ENCODE peak calls at places on chromosomes 2 and 18, in six cellular contexts. G is Peyer's patch; A is cardiac muscle cell; E is CD4-positive, alpha-beta memory T cell; Q is uterus; L is K562. F is an unnamed sample. For H3K36me3, the result is how much of the 10 kb centered on the place peaks cover.

GRCh38 chr2:3272761-3273160 is 104.9 kb downstream of the EIPR1 start:
- DNase-seq in G (no peak), L (no peak), E (no peak), Q (no peak), A (no peak), F (no peak)

GRCh38 chr2:239577306-239577705 is 176.5 kb upstream of the HDAC4 start:
- DNase-seq in E (no peak), A (no peak), Q (no peak), G (no peak), L (no peak), F (no peak)

GRCh38 chr2:114201781-114202180 is 240.7 kb upstream of the DPP10 start:
- DNase-seq in E (no peak), A (no peak), Q (no peak), G (no peak), L (no peak), F (no peak)

GRCh38 chr2:163667064-163667887 is 68.5 kb downstream of the FIGN start:
- DNase-seq in E (no peak), Q (no peak), L (no peak), G (no peak), A (peak), F (no peak)

GRCh38 chr2:224948859-224949258 is 93.4 kb downstream of the DOCK10 start:
- DNase-seq in A (no peak), E (no peak), Q (no peak), L (no peak), G (no peak), F (no peak)

GRCh38 chr2:9538000-9538507 is 17.6 kb downstream of the ADAM17 start:
- DNase-seq in E (no peak), A (no peak), G (no peak), Q (no peak), L (no peak), F (no peak)

GRCh38 chr18:73908323-73908722 is 239.3 kb downstream of the FBXO15 start:
- DNase-seq in E (no peak), A (peak), G (no peak), L (no peak), Q (no peak), F (no peak)

GRCh38 chr18:79918089-79919011 is 33.1 kb downstream of the SLC66A2 start:
- DNase-seq in L (no peak), G (no peak), A (no peak), E (no peak), Q (no peak), F (no peak)

GRCh38 chr18:60943297-60943696 is 389.9 kb upstream of the CDH20 start:
- DNase-seq in G (no peak), A (no peak), Q (no peak), E (no peak), L (no peak), F (no peak)

GRCh38 chr2:38416296-38417036 is 39.4 kb upstream of the ATL2 start:
- DNase-seq in Q (no peak), A (no peak), G (no peak), L (no peak), E (no peak), F (no peak)

GRCh38 chr18:52242711-52243110 is 97.3 kb upstream of the DCC start:
- DNase-seq in L (no peak), G (no peak), E (no peak), Q (no peak), A (no peak), F (no peak)

GRCh38 chr2:55421326-55421725 is 1.7 kb upstream of the CCDC88A start:
- DNase-seq in L (no peak), A (no peak), G (no peak), E (no peak), Q (no peak), F (no peak)

GRCh38 chr2:3628800-3629199 is 29.2 kb upstream of the ALLC start:
- DNase-seq in Q (no peak), E (no peak), G (no peak), L (peak), A (peak), F (peak)

GRCh38 chr18:44589709-44590108 is 91.0 kb upstream of the SETBP1 start:
- DNase-seq in L (no peak), Q (no peak), E (no peak), A (no peak), G (no peak), F (no peak)

GRCh38 chr2:136582631-136583205 is 182.6 kb upstream of the THSD7B start:
- DNase-seq in L (peak), E (no peak), G (no peak), Q (no peak), A (peak), F (peak)

GRCh38 chr2:241064008-241064801 is 37.9 kb downstream of the MTERF4 start:
- DNase-seq in A (no peak), E (peak), G (peak), Q (no peak), L (no peak), F (peak)

GRCh38 chr2:177169810-177170514 is 42.6 kb upstream of the HNRNPA3 start:
- DNase-seq in G (no peak), L (no peak), E (no peak), Q (no peak), A (no peak), F (no peak)

GRCh38 chr2:237752761-237753165 is 45.8 kb upstream of the RBM44 start:
- DNase-seq in L (no peak), A (no peak), Q (no peak), G (no peak), E (no peak), F (no peak)
- H3K36me3 ChIP-seq in L (under half), A (under half), Q (under half), G (half or more), E (half or more), F (half or more)

GRCh38 chr2:59886758-59887157 is 666.7 kb downstream of the BCL11A start:
- DNase-seq in L (no peak), G (peak), E (no peak), Q (no peak), A (no peak), F (no peak)

GRCh38 chr2:59888706-59889105 is 664.7 kb downstream of the BCL11A start:
- DNase-seq in E (no peak), L (no peak), A (no peak), Q (no peak), G (no peak), F (no peak)

GRCh38 chr2:59887348-59887747 is 666.1 kb downstream of the BCL11A start:
- DNase-seq in G (no peak), Q (no peak), L (no peak), E (no peak), A (no peak), F (no peak)

GRCh38 chr2:59889305-59889704 is 664.1 kb downstream of the BCL11A start:
- DNase-seq in L (no peak), Q (no peak), E (no peak), G (no peak), A (no peak), F (no peak)

GRCh38 chr2:59888015-59888414 is 665.4 kb downstream of the BCL11A start:
- DNase-seq in L (no peak), Q (no peak), A (no peak), G (peak), E (peak), F (peak)
- H3K27ac ChIP-seq in L (no peak), Q (no peak), A (no peak), G (no peak), E (no peak), F (peak)

GRCh38 chr18:36152781-36153180 is 23.1 kb downstream of the ELP2 start:
- DNase-seq in L (no peak), A (no peak), Q (no peak), G (no peak), E (no peak), F (no peak)
- H3K36me3 ChIP-seq in L (half or more), A (under half), Q (under half), G (half or more), E (half or more), F (under half)

DNA sequence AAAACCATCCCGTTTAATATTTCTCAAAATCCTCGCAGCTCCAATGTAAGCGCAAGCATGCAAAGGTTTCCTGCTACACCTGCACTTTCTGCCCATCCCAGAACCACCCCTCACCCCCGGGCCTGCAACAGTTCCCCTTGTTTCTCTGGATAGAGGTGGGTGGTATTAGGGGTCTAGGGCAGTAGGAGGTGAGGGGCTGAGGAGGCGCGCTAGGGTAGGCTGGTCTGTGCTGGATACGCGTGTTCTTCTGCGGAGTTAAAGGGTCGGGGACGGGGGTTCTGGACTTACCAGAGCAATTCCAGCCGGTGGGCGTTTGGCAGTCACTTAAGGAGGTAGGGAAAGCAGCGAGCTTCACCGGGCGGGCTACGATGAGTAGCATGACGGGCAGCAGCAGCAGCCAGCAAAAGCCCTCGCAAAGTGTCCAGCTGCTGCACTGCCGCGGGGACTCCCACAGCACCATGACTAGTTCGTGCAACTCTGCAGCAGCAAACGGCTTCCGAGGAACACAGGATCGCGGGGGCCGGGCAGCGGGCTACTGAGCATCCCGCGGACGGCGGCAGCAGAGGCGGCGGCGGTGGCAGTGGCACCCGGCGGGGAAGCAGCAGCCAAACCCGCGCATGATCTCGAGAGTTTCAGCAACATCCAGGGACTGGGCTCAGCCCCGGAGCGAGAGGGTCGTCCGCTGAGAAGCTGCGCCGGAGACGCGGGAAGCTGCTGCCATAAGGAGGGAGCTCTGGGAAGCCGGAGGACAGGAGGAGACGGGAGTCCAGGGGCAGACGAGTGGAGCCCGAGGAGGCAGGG is 468 bp downstream of the TMEFF2 start:
- DNase-seq in E (peak), G (no peak), L (peak), A (peak), Q (peak), F (peak)
- H3K27ac ChIP-seq in E (no peak), G (no peak), L (no peak), A (no peak), Q (no peak), F (no peak)

GRCh38 chr18:35974181-35974580 is 1.7 kb downstream of the RMP24 start:
- DNase-seq in L (no peak), E (no peak), A (no peak), G (no peak), Q (no peak), F (no peak)
- H3K36me3 ChIP-seq in L (half or more), E (under half), A (under half), G (under half), Q (under half), F (under half)

GRCh38 chr2:191051177-191051576 is 37.2 kb upstream of the STAT1 start:
- DNase-seq in E (no peak), A (no peak), G (no peak), Q (no peak), L (no peak), F (no peak)

GRCh38 chr2:191053256-191053655 is 39.3 kb upstream of the STAT1 start:
- DNase-seq in E (no peak), L (no peak), Q (no peak), A (no peak), G (no peak), F (no peak)

GRCh38 chr2:191049728-191050639 is 36.0 kb upstream of the STAT1 start:
- DNase-seq in G (no peak), Q (no peak), L (no peak), A (no peak), E (no peak), F (no peak)

GRCh38 chr2:191050640-191050987 is 36.6 kb upstream of the STAT1 start:
- DNase-seq in G (no peak), Q (no peak), L (no peak), E (no peak), A (no peak), F (no peak)

DNA sequence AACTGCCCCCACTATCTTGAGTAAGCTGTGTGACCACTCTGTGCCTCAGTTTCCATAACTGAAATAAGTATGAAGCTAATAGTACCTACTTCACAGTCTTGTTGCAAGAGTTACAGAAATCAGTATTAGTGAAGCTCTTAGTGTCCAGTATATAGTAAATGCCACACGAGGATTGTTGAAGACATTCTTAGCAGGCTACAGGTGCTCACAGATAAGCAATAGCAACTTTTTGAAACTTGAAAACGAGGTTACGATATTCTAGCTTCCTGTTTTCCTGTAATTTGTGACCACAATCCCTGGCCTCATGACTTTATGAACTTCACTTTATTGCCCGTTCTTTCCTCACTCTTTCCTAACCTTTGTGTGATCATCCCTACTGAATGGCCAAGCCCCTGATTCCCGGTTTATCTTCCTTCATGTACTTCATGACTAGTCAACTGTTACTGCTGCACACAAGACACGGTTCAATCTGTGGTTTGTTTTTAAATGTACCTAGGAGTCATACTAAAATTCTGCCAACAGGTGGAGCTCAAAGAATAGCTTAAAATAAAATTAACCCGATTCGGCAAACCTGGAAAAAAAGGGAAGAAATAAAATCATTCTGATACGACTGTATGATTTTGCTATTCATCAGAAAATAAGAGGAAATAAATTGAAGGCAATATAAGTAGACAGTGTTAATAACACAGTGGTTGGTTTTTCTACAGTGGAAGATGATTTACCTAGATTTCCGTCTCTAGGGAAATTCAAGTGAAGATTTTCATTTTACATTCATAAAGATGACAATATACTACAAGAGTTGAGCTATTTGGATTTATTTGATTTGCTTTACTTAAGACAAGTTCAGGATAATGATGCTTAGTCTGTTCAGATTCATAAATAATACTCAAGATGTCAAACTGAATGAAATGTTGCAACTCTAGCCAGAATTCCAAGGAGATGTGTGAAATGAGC is 38.1 kb upstream of the STAT1 start:
- DNase-seq in G (no peak), A (peak), Q (no peak), E (peak), L (peak), F (peak)
- H3K27ac ChIP-seq in G (no peak), A (no peak), Q (no peak), E (no peak), L (no peak), F (peak)

GRCh38 chr2:74495440-74495839 is 4.0 kb downstream of the LBX2 start:
- DNase-seq in L (no peak), Q (no peak), G (no peak), A (no peak), E (no peak), F (no peak)
- H3K36me3 ChIP-seq in L (under half), Q (under half), G (under half), A (under half), E (under half), F (under half)

GRCh38 chr2:45814528-45814927 is 163.1 kb downstream of the PRKCE start:
- DNase-seq in L (no peak), Q (peak), G (no peak), A (peak), E (no peak), F (no peak)
- H3K27ac ChIP-seq in L (no peak), Q (peak), G (no peak), A (peak), E (no peak), F (no peak)

DNA sequence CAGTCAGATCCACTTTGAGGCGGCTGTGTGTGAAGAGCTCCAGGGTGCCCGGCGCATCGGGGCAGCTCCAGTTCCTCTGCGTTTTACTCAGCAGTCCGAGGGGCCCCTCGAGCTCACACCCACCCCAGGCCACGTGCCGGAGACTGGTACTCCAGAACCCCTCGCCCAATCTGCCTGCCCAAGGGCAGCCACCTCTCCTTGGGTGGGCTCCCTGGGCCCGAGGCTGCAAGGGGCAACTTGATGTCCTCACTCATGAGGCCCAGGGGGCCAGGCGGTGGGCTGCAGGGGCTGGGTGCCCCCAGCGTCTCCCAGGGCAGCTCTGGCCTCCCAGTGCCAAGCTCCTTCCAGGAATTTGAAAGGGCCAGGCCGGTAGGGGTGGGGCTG is 16.6 kb downstream of the RAMP1 start:
- DNase-seq in L (no peak), Q (no peak), E (no peak), G (no peak), A (no peak), F (no peak)
- H3K36me3 ChIP-seq in L (under half), Q (under half), E (under half), G (under half), A (under half), F (under half)

GRCh38 chr18:23103449-23103848 is 31.8 kb upstream of the CABLES1 start:
- DNase-seq in Q (no peak), E (no peak), L (no peak), A (no peak), G (no peak), F (no peak)
- H3K27ac ChIP-seq in Q (no peak), E (no peak), L (no peak), A (no peak), G (no peak), F (no peak)